ENCODE peak calls at places on chromosome 2, in nine cellular contexts. Z is foreskin fibroblast; E is coronary artery; N is stimulated activated CD8-positive, alpha-beta memory T cell treated with anti-CD3 and anti-CD28 coated beads, Interleukin-2, amount 100 ng/mL, for 48 hours; K is endothelial cell; J is ureter; R is stimulated activated naive CD8-positive, alpha-beta T cell treated with anti-CD3 and anti-CD28 coated beads, Interleukin-15, Interleukin-2, amounts not matched to agents 100 U/mL and 50 U/mL, for 24 hours; S is upper lobe of right lung; Y is nephron progenitor cell. V is an unnamed sample.

GRCh38 chr2:216504376-216504762 is 5.7 kb downstream of the RPL37A start:
- DNase-seq in Z (no peak), E (no peak), N (no peak), K (no peak), J (no peak), R (no peak), S (no peak), Y (no peak), V (no peak)

GRCh38 chr2:173948198-173948597 is 17.0 kb downstream of the SP3 start:
- DNase-seq in Z (no peak), E (no peak), N (no peak), K (no peak), J (no peak), R (no peak), S (no peak), Y (no peak), V (no peak)

GRCh38 chr2:211766689-211767088 is 771.9 kb downstream of the ERBB4 start:
- DNase-seq in Z (no peak), E (no peak), N (no peak), K (no peak), J (peak), R (no peak), S (peak), Y (no peak), V (no peak)

GRCh38 chr2:104371084-104371483 is 482.8 kb upstream of the POU3F3 start:
- DNase-seq in Z (no peak), E (no peak), N (no peak), K (no peak), J (no peak), R (no peak), S (no peak), Y (no peak), V (no peak)

GRCh38 chr2:40827371-40827770 is 375.5 kb upstream of the SLC8A1 start:
- DNase-seq in Z (no peak), E (no peak), N (no peak), K (no peak), J (no peak), R (no peak), S (no peak), Y (no peak), V (no peak)

GRCh38 chr2:29844713-29845320 is 76.6 kb downstream of the ALK start:
- DNase-seq in Z (no peak), E (no peak), N (no peak), K (no peak), J (no peak), R (no peak), S (no peak), Y (no peak), V (no peak)

GRCh38 chr2:158973511-158973956 is 5.1 kb downstream of the TANC1 start:
- DNase-seq in Z (no peak), E (no peak), N (no peak), K (no peak), J (no peak), R (no peak), S (no peak), Y (no peak), V (peak)

GRCh38 chr2:101776172-101777043 is 78.9 kb downstream of the MAP4K4 start:
- DNase-seq in Z (no peak), E (no peak), N (no peak), K (peak), J (no peak), R (no peak), S (no peak), Y (peak), V (peak)

GRCh38 chr2:172461591-172462392 is 34.4 kb downstream of the ITGA6 start:
- DNase-seq in Z (peak), E (no peak), N (peak), K (peak), J (peak), R (peak), S (peak), Y (peak), V (peak)

GRCh38 chr2:145957929-145958328 is 1438.0 kb upstream of the ZEB2 start:
- DNase-seq in Z (peak), E (no peak), N (no peak), K (no peak), J (no peak), R (no peak), S (no peak), Y (no peak), V (no peak)

GRCh38 chr2:233410191-233410760 is 56.0 kb downstream of the DGKD start:
- DNase-seq in Z (no peak), E (no peak), N (no peak), K (no peak), J (no peak), R (no peak), S (no peak), Y (no peak), V (no peak)

GRCh38 chr2:72204782-72205545 is 57.3 kb upstream of the CYP26B1 start:
- DNase-seq in Z (peak), E (no peak), N (no peak), K (no peak), J (no peak), R (no peak), S (no peak), Y (no peak), V (no peak)

GRCh38 chr2:191797937-191798873 is 48.7 kb downstream of the CAVIN2 start:
- DNase-seq in Z (no peak), E (no peak), N (no peak), K (no peak), J (no peak), R (no peak), S (no peak), Y (no peak), V (no peak)

GRCh38 chr2:88694015-88694414 is 2.5 kb downstream of the RPIA start:
- DNase-seq in Z (no peak), E (no peak), N (no peak), K (no peak), J (no peak), R (no peak), S (no peak), Y (no peak), V (no peak)

GRCh38 chr2:238728322-238729260 is 119.3 kb upstream of the TWIST2 start:
- DNase-seq in Z (peak), E (peak), N (no peak), K (no peak), J (no peak), R (no peak), S (no peak), Y (no peak), V (no peak)

GRCh38 chr2:67752964-67753363 is 309.8 kb downstream of the C1D start:
- DNase-seq in Z (peak), E (no peak), N (no peak), K (no peak), J (no peak), R (no peak), S (no peak), Y (no peak), V (no peak)

V was measured in glutamatergic neuron.